ENCODE peak calls at places on chromosomes 11 and 22, in seven cellular contexts. D is adrenal gland, Q is A549, C is sigmoid colon, O is testis, V is heart left ventricle, Y is ovary. F is an unnamed sample.
A peak's percentile ranks its signal among the peaks of the same experiment; 100 is the strongest.

GRCh38 chr11:18775492-18776292 is 15.9 kb downstream of the PTPN5 start:
- DNase-seq in C (no peak), Q (peak; percentile 76), O (peak; percentile 90), D (peak; percentile 78), V (peak; percentile 46), Y (no peak), F (no peak)

GRCh38 chr11:95081412-95081811 is 8.2 kb upstream of the ENDOD1 start:
- DNase-seq in C (peak; percentile 78), V (peak; percentile 36), Q (no peak), D (peak; percentile 52), Y (no peak), O (peak; percentile 44), F (no peak)

GRCh38 chr22:26845016-26845728 is 187.8 kb downstream of the MIAT start:
- DNase-seq in Q (no peak), V (no peak), C (no peak), Y (no peak), D (no peak), O (no peak), F (no peak)

GRCh38 chr11:131038597-131038996 is 122.3 kb upstream of the SNX19 start:
- DNase-seq in D (no peak), Y (no peak), C (no peak), Q (peak; percentile 15), V (no peak), O (no peak), F (no peak)

GRCh38 chr11:60951909-60952741 is at the start of gene SLC15A3:
- DNase-seq in C (peak; percentile 87), V (peak; percentile 77), Q (no peak), D (peak; percentile 56), O (peak; percentile 67), Y (peak; percentile 65), F (peak; percentile 49)

GRCh38 chr11:120511116-120511803 is at the start of gene GRIK4:
- DNase-seq in Y (peak; percentile 93), Q (peak; percentile 61), D (peak; percentile 87), O (peak; percentile 91), V (peak; percentile 77), C (peak; percentile 91), F (peak; percentile 53)

GRCh38 chr11:5196731-5197130 is 3.8 kb downstream of the OR51V1 start:
- DNase-seq in C (no peak), O (no peak), V (no peak), D (no peak), Q (no peak), Y (no peak), F (no peak)

GRCh38 chr22:42269407-42270177 is 861 bp downstream of the TCF20 start:
- DNase-seq in C (peak; percentile 73), Y (peak; percentile 61), Q (peak; percentile 64), V (peak; percentile 39), O (peak; percentile 59), D (peak; percentile 42), F (peak; percentile 12)

GRCh38 chr22:28015056-28015445 is 96.0 kb upstream of the PITPNB start:
- DNase-seq in O (no peak), V (peak; percentile 11), C (peak; percentile 44), D (peak; percentile 14), Q (no peak), Y (peak; percentile 28), F (peak; percentile 8)

GRCh38 chr11:111911563-111912401 is at the start of gene CRYAB:
- DNase-seq in Q (peak; percentile 49), D (peak; percentile 93), Y (peak; percentile 87), C (peak; percentile 96), V (peak; percentile 95), O (peak; percentile 84), F (peak; percentile 99)

GRCh38 chr22:47125603-47126002 is 363.2 kb downstream of the TBC1D22A start:
- DNase-seq in V (no peak), D (no peak), O (no peak), Q (peak; percentile 27), Y (peak; percentile 23), C (no peak), F (no peak)

GRCh38 chr11:94823127-94823732 is 55.1 kb downstream of the AMOTL1 start:
- DNase-seq in D (no peak), O (no peak), V (no peak), C (no peak), Y (no peak), Q (no peak), F (no peak)

GRCh38 chr11:33044281-33044680 is 4.9 kb downstream of the TCP11L1 start:
- DNase-seq in Q (peak; percentile 91), Y (no peak), D (no peak), C (no peak), O (no peak), V (no peak), F (no peak)

GRCh38 chr11:70669871-70670683 is 271.7 kb downstream of the CTTN start:
- DNase-seq in Y (no peak), C (no peak), O (no peak), D (no peak), Q (no peak), V (no peak), F (no peak)

GRCh38 chr11:1502971-1503707 is 16.6 kb upstream of the MOB2 start:
- DNase-seq in O (no peak), Q (no peak), D (no peak), V (peak; percentile 78), Y (no peak), C (peak; percentile 91), F (no peak)

GRCh38 chr11:75734491-75735180 is 17.0 kb downstream of the MOGAT2 start:
- DNase-seq in Y (no peak), D (no peak), V (no peak), O (no peak), Q (no peak), C (no peak), F (peak; percentile 26)

GRCh38 chr11:116458546-116458945 is 314.2 kb downstream of the BUD13 start:
- DNase-seq in Y (no peak), V (no peak), O (no peak), Q (no peak), D (no peak), C (no peak), F (no peak)

GRCh38 chr11:61516675-61517516 is 8.3 kb downstream of the LRRC10B start:
- DNase-seq in V (no peak), D (no peak), O (peak; percentile 64), Q (peak; percentile 28), Y (peak; percentile 74), C (no peak), F (no peak)

GRCh38 chr22:36343070-36343719 is 44.6 kb downstream of the MYH9 start:
- DNase-seq in C (no peak), O (no peak), D (no peak), Q (no peak), V (no peak), Y (no peak), F (no peak)

GRCh38 chr11:23976369-23976768 is 520.5 kb upstream of the LUZP2 start:
- DNase-seq in C (no peak), Y (no peak), Q (no peak), V (no peak), O (no peak), D (no peak), F (no peak)

GRCh38 chr11:41115066-41115465 is 344.4 kb downstream of the LRRC4C start:
- DNase-seq in D (no peak), O (no peak), V (no peak), Q (no peak), Y (no peak), C (no peak), F (no peak)

GRCh38 chr11:108886608-108887007 is 221.7 kb downstream of the DDX10 start:
- DNase-seq in V (no peak), Y (no peak), Q (peak; percentile 28), D (no peak), C (no peak), O (no peak), F (no peak)

GRCh38 chr11:36306888-36307287 is 10.8 kb downstream of the PRR5L start:
- DNase-seq in D (no peak), C (no peak), Q (peak; percentile 33), V (no peak), Y (no peak), O (peak; percentile 26), F (no peak)

GRCh38 chr11:128518493-128519207 is 68.7 kb downstream of the ETS1 start:
- DNase-seq in V (no peak), O (no peak), C (no peak), Y (no peak), Q (no peak), D (no peak), F (no peak)
- H3K27ac ChIP-seq in V (peak overlapping the region; percentile 97), O (no peak overlapping the region), C (peak overlapping the region; percentile 97), Y (no peak overlapping the region), Q (peak overlapping the region; percentile 64), D (peak overlapping the region; percentile 1), F (peak overlapping the region; percentile 88)

DNA sequence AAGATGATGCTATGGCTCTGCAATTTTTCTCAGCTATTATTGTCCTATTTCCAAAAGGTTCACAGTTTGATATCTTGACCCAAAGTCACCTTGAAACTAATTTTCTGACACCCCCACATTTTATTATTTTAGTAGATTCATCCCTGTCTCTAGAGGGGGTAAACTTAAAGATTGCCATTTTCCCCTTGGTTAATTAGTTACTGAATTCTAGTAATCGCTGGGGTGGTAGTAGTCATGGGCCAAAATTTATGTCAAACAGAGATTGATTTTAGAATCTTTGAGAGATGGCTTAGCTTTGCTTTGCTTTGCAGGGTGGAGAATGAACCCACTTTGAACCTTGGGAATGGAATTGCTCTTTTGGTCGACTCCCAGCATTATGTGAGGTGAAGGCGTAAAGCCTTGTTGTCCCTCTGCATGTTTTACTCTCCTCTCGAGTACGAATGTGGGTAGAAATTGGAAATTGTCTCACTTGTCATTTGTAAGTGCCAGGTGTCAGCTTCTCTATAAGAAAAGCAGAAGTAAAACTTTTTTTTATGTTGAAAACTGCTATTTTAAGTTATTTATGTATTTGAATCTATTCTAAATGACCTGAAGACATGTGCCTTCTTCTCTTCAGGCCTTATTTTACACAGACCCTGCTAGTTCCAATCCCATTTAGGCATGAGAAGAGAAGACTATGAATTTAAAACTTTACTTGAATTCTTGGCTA is 42.4 kb upstream of the RCE1 start:
- DNase-seq in V (no peak), O (no peak), Y (no peak), D (no peak), Q (no peak), C (no peak), F (no peak)
- H3K4me1 ChIP-seq in V (no peaks in the 10 kb centered on the region), O (no peaks in the 10 kb centered on the region), Y (no peaks in the 10 kb centered on the region), D (no peaks in the 10 kb centered on the region), Q (no peaks in the 10 kb centered on the region), C (no peaks in the 10 kb centered on the region), F (no peaks in the 10 kb centered on the region)

GRCh38 chr22:29037340-29037932 is 24.2 kb downstream of the C22orf31 start:
- DNase-seq in Y (no peak), V (no peak), D (no peak), Q (no peak), C (no peak), O (no peak), F (no peak)

GRCh38 chr22:29041408-29041807 is 20.2 kb downstream of the C22orf31 start:
- DNase-seq in Q (no peak), Y (no peak), C (no peak), V (no peak), O (no peak), D (no peak), F (no peak)

GRCh38 chr22:29043906-29044575 is 17.6 kb downstream of the C22orf31 start:
- DNase-seq in V (no peak), Y (no peak), C (no peak), Q (no peak), D (no peak), O (no peak), F (no peak)

GRCh38 chr22:29039148-29039547 is 22.5 kb downstream of the C22orf31 start:
- DNase-seq in V (no peak), O (no peak), D (peak; percentile 53), Q (no peak), Y (no peak), C (no peak), F (no peak)

GRCh38 chr22:29040385-29041275 is 21.0 kb downstream of the C22orf31 start:
- DNase-seq in C (peak; percentile 81), V (peak; percentile 39), Q (peak; percentile 77), D (peak; percentile 78), Y (peak; percentile 66), O (peak; percentile 83), F (peak; percentile 41)
- TF ChIP-seq POLR2A in C (no peak), V (no peak), Q (no peak), D (no peak), Y (no peak), O (no peak), F (no peak)

GRCh38 chr22:20238567-20239062 is 29.5 kb downstream of the RTN4R start:
- DNase-seq in V (peak; percentile 55), Q (peak; percentile 48), C (no peak), Y (peak; percentile 58), O (peak; percentile 50), D (peak; percentile 26), F (no peak)
- H3K27ac ChIP-seq in V (peak overlapping the region; percentile 89), Q (no peak overlapping the region), C (peak overlapping the region; percentile 16), Y (peak overlapping the region; percentile 22), O (no peak overlapping the region), D (no peak overlapping the region), F (peak overlapping the region; percentile 51)

F was measured in gastrocnemius medialis.